ENCODE peak calls at places on chromosomes 11 and 22, in six cellular contexts. M is fibroblast of villous mesenchyme, P is cardiac muscle cell, L is tibial nerve, T is prostate gland, K is uterus. S is an unnamed sample.

GRCh38 chr11:57331720-57332119 is 4.0 kb downstream of the SSRP1 start:
- DNase-seq in M (no peak), P (no peak), L (no peak), T (no peak), K (no peak), S (no peak)

GRCh38 chr11:35649984-35650383 is 12.6 kb upstream of the TRIM44 start:
- DNase-seq in M (peak; percentile 7), P (peak; percentile 32), L (no peak), T (no peak), K (no peak), S (no peak)

GRCh38 chr22:39130892-39131855 is 21.3 kb downstream of the CBX7 start:
- DNase-seq in M (peak; percentile 35), P (no peak), L (no peak), T (no peak), K (no peak), S (no peak)

GRCh38 chr22:24553597-24554315 is 1.2 kb downstream of the GUCD1 start:
- DNase-seq in M (peak; percentile 51), P (no peak), L (no peak), T (peak; percentile 36), K (peak; percentile 20), S (no peak)

GRCh38 chr11:75083217-75083605 is 13.5 kb downstream of the OR2AT4 start:
- DNase-seq in M (no peak), P (no peak), L (no peak), T (no peak), K (no peak), S (no peak)

GRCh38 chr11:43947003-43947500 is 4.6 kb downstream of the C11orf96 start:
- DNase-seq in M (peak; percentile 59), P (peak; percentile 61), L (no peak), T (no peak), K (peak; percentile 52), S (no peak)

GRCh38 chr11:86955111-86955673 is at the start of gene FZD4:
- DNase-seq in M (peak; percentile 89), P (peak; percentile 95), L (peak; percentile 78), T (peak; percentile 90), K (peak; percentile 91), S (peak; percentile 89)

GRCh38 chr22:19716829-19717105 is 2.5 kb downstream of the SEPTIN5 start:
- DNase-seq in M (no peak), P (no peak), L (no peak), T (no peak), K (no peak), S (no peak)

GRCh38 chr22:19105867-19106802 is 16.1 kb downstream of the DGCR2 start:
- DNase-seq in M (no peak), P (no peak), L (no peak), T (no peak), K (no peak), S (no peak)

GRCh38 chr22:39434243-39434653 is 22.6 kb upstream of the MGAT3 start:
- DNase-seq in M (no peak), P (no peak), L (no peak), T (no peak), K (no peak), S (no peak)

GRCh38 chr11:3892156-3892555 is 36.7 kb downstream of the STIM1 start:
- DNase-seq in M (no peak), P (no peak), L (no peak), T (no peak), K (no peak), S (no peak)

GRCh38 chr22:50443202-50443601 is 31.6 kb downstream of the SBF1 start:
- DNase-seq in M (no peak), P (no peak), L (no peak), T (no peak), K (no peak), S (no peak)

GRCh38 chr11:82776377-82776776 is 42.7 kb upstream of the FAM181B start:
- DNase-seq in M (no peak), P (no peak), L (no peak), T (no peak), K (no peak), S (no peak)

GRCh38 chr11:60282291-60282690 is 1.8 kb downstream of the MS4A4A start:
- DNase-seq in M (no peak), P (no peak), L (no peak), T (no peak), K (no peak), S (no peak)

GRCh38 chr11:35822815-35823495 is 120.9 kb upstream of the LDLRAD3 start:
- DNase-seq in M (no peak), P (no peak), L (no peak), T (no peak), K (no peak), S (no peak)

DNA sequence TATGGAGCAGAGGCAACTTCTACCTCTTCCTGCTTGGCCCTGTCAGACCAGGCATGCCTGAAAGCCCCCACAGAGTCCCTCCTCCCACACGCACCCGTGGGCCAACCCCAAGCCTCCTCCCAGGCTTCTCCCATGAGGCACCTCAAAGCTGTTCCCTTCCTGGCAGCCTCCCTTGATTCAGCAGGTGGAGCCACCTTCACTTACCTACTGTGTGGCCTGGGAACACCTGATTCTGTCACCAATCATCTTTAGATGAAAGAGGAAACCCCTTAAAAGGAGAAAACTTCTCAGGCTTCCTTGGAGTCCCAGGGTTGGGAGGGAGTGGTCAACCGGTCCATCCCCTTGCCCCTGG is 4.1 kb upstream of the TRIM29 start:
- DNase-seq in M (no peak), P (no peak), L (no peak), T (no peak), K (no peak), S (no peak)
- TF ChIP-seq CTCF in M (no peak), P (no peak), L (no peak), T (no peak), K (no peak), S (no peak)

GRCh38 chr22:45645526-45646414 is 25.9 kb upstream of the ATXN10 start:
- DNase-seq in M (peak; percentile 55), P (peak; percentile 67), L (peak; percentile 50), T (peak; percentile 69), K (peak; percentile 69), S (peak; percentile 95)
- TF ChIP-seq CTCF in M (peak; percentile 83), P (peak; percentile 79), L (peak; percentile 96), T (peak; percentile 99), K (peak; percentile 97), S (peak; percentile 97)

GRCh38 chr11:46845740-46846509 is at the start of gene CKAP5:
- DNase-seq in M (peak; percentile 91), P (peak; percentile 92), L (peak; percentile 84), T (peak; percentile 89), K (peak; percentile 90), S (peak; percentile 89)
- TF ChIP-seq CTCF in M (no peak), P (peak; percentile 13), L (peak; percentile 35), T (no peak), K (peak; percentile 19), S (no peak)

GRCh38 chr11:46537121-46537520 is 56.7 kb downstream of the AMBRA1 start:
- DNase-seq in M (no peak), P (peak; percentile 27), L (no peak), T (no peak), K (no peak), S (no peak)
- TF ChIP-seq CTCF in M (peak; percentile 28), P (no peak), L (no peak), T (no peak), K (no peak), S (no peak)

GRCh38 chr11:63974259-63975143 is at the start of gene COX8A:
- DNase-seq in M (peak; percentile 100), P (peak; percentile 100), L (peak; percentile 97), T (peak; percentile 99), K (peak; percentile 97), S (peak; percentile 96)
- TF ChIP-seq CTCF in M (peak; percentile 20), P (no peak), L (peak; percentile 7), T (no peak), K (no peak), S (no peak)

DNA sequence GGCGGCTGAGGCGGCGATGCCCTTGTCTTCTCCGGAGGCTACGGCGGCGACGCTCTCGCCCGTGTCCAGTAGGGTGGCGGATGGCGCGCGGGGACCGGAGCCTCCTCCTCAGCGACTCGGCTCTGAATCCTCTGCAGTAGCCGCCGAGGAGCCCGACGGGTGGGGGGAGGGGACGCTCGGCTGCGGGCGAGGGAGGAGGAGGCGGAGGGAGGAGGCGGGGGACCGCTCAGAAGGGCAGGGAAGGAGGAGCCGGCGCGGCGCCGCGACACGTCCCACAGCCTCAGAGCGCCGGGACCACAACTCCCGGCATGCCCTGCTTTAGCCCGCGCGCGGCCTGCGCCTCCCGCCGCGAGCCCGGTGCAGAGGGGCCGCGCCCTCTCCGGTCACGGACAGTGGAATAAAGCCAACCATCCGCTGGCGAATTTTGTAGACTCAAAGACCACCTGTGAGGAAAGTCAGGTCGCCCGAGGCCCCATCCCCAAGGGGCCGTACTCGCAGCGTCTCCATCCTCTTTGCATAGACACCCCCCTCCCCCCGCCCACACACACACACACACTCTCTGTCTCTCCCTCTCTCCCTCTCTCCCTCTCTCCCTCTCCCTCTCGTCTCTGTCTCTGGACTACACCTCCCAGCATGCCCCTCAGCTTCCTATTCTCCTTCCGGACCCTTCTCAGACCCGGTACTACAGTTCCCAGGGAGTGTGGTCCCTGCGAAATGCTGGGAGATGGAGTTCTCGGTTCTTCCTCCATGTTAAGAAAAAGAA is at the start of gene FAM168A:
- DNase-seq in M (peak; percentile 96), P (peak; percentile 99), L (peak; percentile 87), T (peak; percentile 96), K (peak; percentile 94), S (peak; percentile 92)
- TF ChIP-seq CTCF in M (peak; percentile 12), P (no peak), L (peak; percentile 65), T (peak; percentile 45), K (peak; percentile 41), S (no peak)

GRCh38 chr11:76237914-76238313 is 31.6 kb upstream of the WNT11 start:
- DNase-seq in M (no peak), P (no peak), L (no peak), T (no peak), K (no peak), S (peak; percentile 15)
- TF ChIP-seq CTCF in M (no peak), P (no peak), L (no peak), T (no peak), K (no peak), S (no peak)

DNA sequence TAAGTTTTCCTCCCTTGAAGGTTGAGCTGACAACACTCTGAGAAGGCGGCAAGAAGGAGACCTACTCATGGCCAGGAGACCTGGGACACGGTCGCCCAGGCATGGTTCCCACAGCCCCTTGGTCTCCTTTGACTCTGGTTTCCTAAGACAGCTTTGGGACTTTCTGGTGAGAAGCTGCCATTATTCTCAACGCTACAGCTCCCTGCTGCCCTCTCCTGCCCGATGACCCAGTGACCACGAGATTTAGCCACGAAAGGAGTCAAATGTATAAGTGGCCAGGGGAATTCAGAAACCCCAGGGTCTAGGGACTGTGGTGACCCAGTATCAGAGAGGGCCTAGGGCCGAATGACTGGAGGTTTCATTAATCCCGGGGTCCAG is 696 bp upstream of the SDF2L1 start:
- DNase-seq in M (peak; percentile 66), P (peak; percentile 64), L (no peak), T (no peak), K (no peak), S (peak; percentile 68)
- TF ChIP-seq CTCF in M (peak; percentile 50), P (peak; percentile 62), L (no peak), T (peak; percentile 30), K (peak; percentile 7), S (peak; percentile 57)

DNA sequence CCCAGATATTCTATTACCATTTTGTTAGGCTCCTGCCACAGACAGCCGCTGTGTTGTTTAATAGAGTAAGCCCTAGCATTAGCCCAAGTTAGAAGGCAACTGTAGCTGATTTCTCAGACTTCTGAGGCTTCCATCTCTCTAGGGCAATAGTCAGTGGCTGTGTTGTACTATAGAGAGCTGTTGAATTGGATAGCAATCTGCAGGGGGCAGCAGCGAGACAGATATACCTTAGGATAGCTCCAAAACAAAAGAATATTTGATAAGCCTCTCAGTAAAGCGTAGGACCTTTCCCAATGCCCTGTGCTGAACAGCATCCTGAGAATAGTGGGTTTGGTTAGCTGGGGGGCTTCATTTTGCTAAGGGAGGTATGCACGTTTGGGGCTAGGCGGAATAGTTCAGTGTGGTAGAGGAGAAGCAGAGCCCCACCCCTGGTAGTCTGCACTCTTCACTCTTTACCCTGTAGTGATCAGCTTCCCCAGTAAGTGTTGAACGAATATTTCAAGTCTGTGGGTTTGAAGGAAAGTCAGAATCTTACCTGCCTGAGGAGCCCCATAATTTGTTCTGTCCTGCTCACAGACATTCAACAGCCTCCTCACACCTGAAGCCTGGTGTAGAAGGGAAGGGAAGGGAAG is 515.1 kb downstream of the INSC start:
- DNase-seq in M (peak; percentile 42), P (peak; percentile 39), L (no peak), T (no peak), K (no peak), S (peak; percentile 64)
- TF ChIP-seq CTCF in M (peak; percentile 55), P (peak; percentile 44), L (no peak), T (no peak), K (no peak), S (no peak)

S was measured in Calu3.